ENCODE peak calls at places on chromosomes 16 and 17, in five cellular contexts. G is psoas muscle, F is suprapubic skin, L is sigmoid colon, B is vagina. X is an unnamed sample.

GRCh38 chr17:62823111-62823895 is 15.2 kb upstream of the MARCHF10 start:
- DNase-seq in G (no peak), F (no peak), L (no peak), B (no peak), X (no peak)

GRCh38 chr17:13635951-13636350 is 34.2 kb upstream of the HS3ST3A1 start:
- DNase-seq in F (no peak), L (no peak), B (no peak), G (no peak), X (no peak)

GRCh38 chr17:78214016-78214705 is at the start of gene BIRC5:
- DNase-seq in B (no peak), L (peak), G (peak), F (peak), X (peak)

GRCh38 chr17:79802039-79802735 is 5.3 kb upstream of the CBX8 start:
- DNase-seq in F (no peak), L (no peak), B (no peak), G (no peak), X (no peak)

GRCh38 chr16:27332105-27332504 is 18.3 kb downstream of the IL4R start:
- DNase-seq in L (peak), B (no peak), F (no peak), G (no peak), X (peak)

GRCh38 chr17:17114592-17115225 is 72.5 kb downstream of the MPRIP start:
- DNase-seq in L (no peak), G (no peak), F (no peak), B (no peak), X (no peak)

GRCh38 chr16:85593503-85594195 is 19.5 kb upstream of the GSE1 start:
- DNase-seq in G (no peak), F (no peak), B (no peak), L (no peak), X (no peak)

GRCh38 chr16:82643936-82644630 is 17.3 kb downstream of the CDH13 start:
- DNase-seq in B (no peak), F (no peak), L (peak), G (no peak), X (no peak)

GRCh38 chr16:46889942-46890300 is 5.8 kb downstream of the GPT2 start:
- DNase-seq in G (no peak), L (no peak), F (no peak), B (no peak), X (no peak)

GRCh38 chr17:40648326-40648968 is 829 bp upstream of the SMARCE1 start:
- DNase-seq in B (no peak), F (peak), G (no peak), L (no peak), X (no peak)

GRCh38 chr16:2520784-2521577 is 810 bp downstream of the AMDHD2 start:
- DNase-seq in B (no peak), L (peak), G (peak), F (peak), X (no peak)

GRCh38 chr17:41406205-41406604 is 8.8 kb upstream of the KRT31 start:
- DNase-seq in L (no peak), F (no peak), G (no peak), B (no peak), X (no peak)

GRCh38 chr17:28948873-28949184 is 2.5 kb downstream of the PHF12 start:
- DNase-seq in G (no peak), L (no peak), F (no peak), B (no peak), X (peak)

GRCh38 chr17:48153711-48154642 is 46.4 kb downstream of the SNX11 start:
- DNase-seq in B (no peak), L (no peak), G (no peak), F (no peak), X (peak)

GRCh38 chr16:21083729-21084268 is 66.8 kb downstream of the DNAH3 start:
- DNase-seq in B (no peak), L (peak), G (peak), F (peak), X (peak)

GRCh38 chr16:68700120-68700519 is 37.0 kb upstream of the CDH1 start:
- DNase-seq in L (no peak), B (no peak), G (no peak), F (no peak), X (no peak)

GRCh38 chr17:2414665-2415064 is 13.8 kb upstream of the MNT start:
- DNase-seq in L (no peak), F (no peak), G (no peak), B (no peak), X (no peak)

GRCh38 chr17:32741381-32741780 is 135.5 kb downstream of the MYO1D start:
- DNase-seq in B (no peak), G (no peak), F (no peak), L (no peak), X (no peak)

GRCh38 chr16:67248401-67249177 is at the start of gene SLC9A5:
- DNase-seq in B (no peak), F (no peak), G (peak), L (peak), X (no peak)

GRCh38 chr16:85200471-85201278 is 88.4 kb upstream of the CIBAR2 start:
- DNase-seq in B (no peak), G (no peak), L (no peak), F (no peak), X (no peak)

GRCh38 chr16:89319883-89320716 is 102.6 kb downstream of the ZNF778 start:
- DNase-seq in B (no peak), L (peak), F (no peak), G (peak), X (peak)
- H3K4me3 ChIP-seq in B (peak), L (no peak), F (peak), G (peak), X (peak)

DNA sequence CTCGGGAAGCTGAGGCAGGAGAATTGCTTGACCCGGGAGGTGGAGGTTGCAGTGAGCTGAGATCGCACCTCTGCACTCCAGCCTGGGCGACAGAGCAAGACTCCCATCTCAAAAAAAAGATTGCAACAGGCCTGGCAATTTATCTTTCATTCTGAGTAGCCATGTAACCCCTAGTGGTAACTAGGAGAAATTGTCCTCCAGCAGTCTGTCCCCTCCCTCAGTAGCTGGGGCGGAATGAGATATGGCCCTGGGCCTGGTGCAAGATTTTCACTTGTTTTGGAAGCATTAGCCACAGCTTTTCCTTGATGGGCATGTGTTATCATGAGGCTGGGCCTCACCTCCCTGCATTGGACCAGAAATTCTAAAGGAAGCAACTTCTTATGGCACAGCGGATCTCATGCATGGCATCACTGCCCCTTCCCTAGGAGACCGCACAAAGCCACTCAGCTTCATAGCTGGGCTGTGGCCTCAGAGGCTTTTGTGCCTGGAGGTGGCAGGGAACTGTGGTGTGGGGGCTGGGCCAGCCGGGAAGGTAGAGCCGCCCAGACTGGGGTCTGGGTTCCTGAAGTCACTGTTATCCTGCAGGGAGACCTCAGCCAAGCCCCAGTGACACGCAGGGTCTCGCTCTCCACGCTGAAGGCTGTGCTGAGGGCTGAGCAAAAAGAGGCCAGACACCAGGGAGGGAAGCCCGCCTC is 13.4 kb downstream of the NATD1 start:
- DNase-seq in L (no peak), G (no peak), F (no peak), B (no peak), X (peak)
- TF ChIP-seq CTCF in L (no peak), G (peak), F (no peak), B (no peak), X (peak)

GRCh38 chr16:56301391-56301850 is 110.1 kb downstream of the GNAO1 start:
- DNase-seq in G (no peak), F (no peak), B (no peak), L (no peak), X (peak)

GRCh38 chr16:56295739-56296527 is 104.6 kb downstream of the GNAO1 start:
- DNase-seq in L (no peak), G (no peak), B (no peak), F (no peak), X (no peak)

GRCh38 chr16:56297684-56298083 is 106.4 kb downstream of the GNAO1 start:
- DNase-seq in G (no peak), F (no peak), B (no peak), L (no peak), X (no peak)

GRCh38 chr16:56300901-56301351 is 109.6 kb downstream of the GNAO1 start:
- DNase-seq in B (no peak), L (no peak), G (no peak), F (no peak), X (peak)

GRCh38 chr16:56298948-56299602 is 107.8 kb downstream of the GNAO1 start:
- DNase-seq in L (peak), G (no peak), F (no peak), B (no peak), X (no peak)
- H3K4me3 ChIP-seq in L (no peak), G (no peak), F (no peak), B (no peak), X (no peak)

DNA sequence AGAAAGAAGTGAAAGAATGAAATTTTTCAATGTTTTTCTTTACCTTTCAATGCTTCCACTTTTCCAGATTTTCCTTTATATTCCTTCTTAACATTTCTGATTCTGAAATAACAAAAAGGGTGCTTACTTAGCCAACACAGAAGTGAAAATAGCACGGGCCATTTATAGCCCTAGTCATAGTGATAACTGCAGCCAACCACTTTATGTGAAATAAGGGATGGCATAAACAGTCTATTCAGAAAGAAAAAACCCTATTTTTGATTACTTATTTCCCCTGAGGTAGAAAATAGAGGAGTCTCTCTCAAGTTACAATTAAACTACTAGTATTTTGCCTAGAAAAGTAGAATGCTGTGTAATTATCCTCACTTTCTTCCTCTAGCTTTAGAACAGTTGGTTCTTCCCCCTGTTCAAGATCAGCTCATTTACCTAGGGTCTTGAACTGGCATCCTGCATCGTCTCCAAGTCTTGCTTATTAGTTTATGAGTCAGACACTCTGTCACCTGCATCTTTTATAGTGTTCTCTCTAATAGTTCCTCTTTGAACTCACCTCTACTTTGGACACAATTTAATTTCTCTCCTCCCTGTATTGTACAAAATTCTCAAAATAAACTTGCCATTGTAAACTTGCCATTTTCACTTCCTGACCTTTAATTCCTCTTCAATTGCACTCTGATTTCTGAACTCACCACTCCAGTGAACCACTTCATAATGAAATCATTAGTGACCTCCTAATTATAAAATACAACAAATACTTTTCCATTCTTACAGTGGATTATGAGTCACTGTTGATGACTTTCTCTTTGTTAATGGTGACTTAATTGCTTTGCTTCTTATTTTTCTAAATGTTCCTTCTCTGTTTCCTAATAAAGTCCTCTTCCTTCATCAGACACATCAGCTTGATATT is 23.6 kb downstream of the ABCA6 start:
- DNase-seq in G (no peak), F (no peak), L (no peak), B (no peak), X (no peak)
- TF ChIP-seq CTCF in G (no peak), F (no peak), L (no peak), B (no peak), X (no peak)

DNA sequence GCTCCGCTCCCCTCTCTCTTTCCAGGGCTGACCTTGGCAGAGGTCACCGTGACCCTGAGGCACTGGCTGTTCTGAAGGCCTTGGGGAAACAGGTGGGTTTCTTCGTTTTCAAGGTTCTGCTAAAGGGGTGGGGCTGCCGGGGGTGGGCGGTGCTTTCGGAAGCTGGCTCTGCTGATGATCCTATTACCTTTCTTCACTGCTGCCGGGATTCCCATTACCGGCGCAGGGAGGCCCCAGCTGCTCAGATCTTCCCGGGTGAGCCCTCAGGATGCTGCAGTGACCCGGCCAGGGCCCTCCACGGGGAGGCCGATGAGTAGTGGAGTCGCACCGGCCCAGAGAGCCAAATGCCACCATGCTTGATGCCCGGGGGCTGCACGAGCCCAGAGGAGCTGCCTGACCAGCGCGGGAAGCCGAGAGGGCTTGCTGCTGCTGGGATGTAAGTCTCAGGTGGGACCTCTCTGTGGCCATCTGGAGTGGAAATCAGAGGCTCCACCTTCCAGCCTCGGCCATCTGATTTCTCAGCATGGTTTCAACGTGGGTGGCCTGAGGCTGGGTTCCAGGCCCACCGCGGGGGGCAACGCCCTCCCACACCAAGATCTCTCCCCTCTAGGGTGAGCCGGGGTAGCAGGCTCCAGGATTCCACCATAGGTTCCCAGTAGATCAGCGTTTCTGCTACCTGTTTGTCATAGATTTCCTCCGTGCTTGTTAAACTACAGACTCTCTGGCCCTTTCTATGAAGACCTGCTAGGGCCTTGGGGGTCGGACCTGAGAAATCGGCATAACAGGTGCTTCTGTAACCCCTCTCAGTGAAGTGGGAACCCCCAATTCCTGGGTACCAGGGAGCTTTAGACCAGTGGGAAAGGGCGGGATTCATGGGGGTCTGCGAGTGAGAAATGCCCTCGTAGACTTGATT is 21.6 kb upstream of the ADCY7 start:
- DNase-seq in L (no peak), B (no peak), F (peak), G (no peak), X (no peak)
- H3K4me3 ChIP-seq in L (no peak), B (peak), F (peak), G (peak), X (peak)

X was measured in astrocyte of the spinal cord.